ENCODE peak calls at places on chromosomes 6 and 20, in eight cellular contexts. F is pancreas; L is cardiac fibroblast; X is neural progenitor cell; S is adipocyte; E is A673; V is effector memory CD4-positive, alpha-beta T cell; O is hepatocyte. B is an unnamed sample.

GRCh38 chr6:145370559-145370958 is 364.8 kb downstream of the EPM2A start:
- DNase-seq in F (no peak), L (no peak), X (no peak), S (no peak), E (no peak), V (no peak), O (no peak), B (no peak)

GRCh38 chr6:148192310-148192709 is 150.3 kb upstream of the SASH1 start:
- DNase-seq in F (no peak), L (peak), X (no peak), S (peak), E (no peak), V (no peak), O (no peak), B (no peak)

GRCh38 chr6:121521164-121521555 is 85.7 kb downstream of the GJA1 start:
- DNase-seq in F (no peak), L (no peak), X (peak), S (no peak), E (no peak), V (no peak), O (no peak), B (no peak)

GRCh38 chr6:79375635-79376425 is 141.3 kb upstream of the HMGN3 start:
- DNase-seq in F (no peak), L (no peak), X (no peak), S (no peak), E (no peak), V (no peak), O (no peak), B (no peak)

GRCh38 chr6:151679081-151679480 is 128.4 kb upstream of the ESR1 start:
- DNase-seq in F (no peak), L (peak), X (no peak), S (peak), E (no peak), V (no peak), O (no peak), B (peak)

GRCh38 chr6:124795879-124796838 is 166.1 kb upstream of the RNF217 start:
- DNase-seq in F (no peak), L (peak), X (peak), S (peak), E (peak), V (no peak), O (peak), B (peak)

GRCh38 chr6:63560806-63561672 is 11.2 kb upstream of the LOC128125822 start:
- DNase-seq in F (no peak), L (peak), X (no peak), S (peak), E (no peak), V (no peak), O (no peak), B (peak)

GRCh38 chr6:53048431-53049195 is 16.6 kb upstream of the FBXO9 start:
- DNase-seq in F (no peak), L (peak), X (no peak), S (peak), E (peak), V (no peak), O (no peak), B (peak)

GRCh38 chr6:13371421-13372072 is 43.2 kb upstream of the TBC1D7 start:
- DNase-seq in F (no peak), L (no peak), X (peak), S (peak), E (no peak), V (no peak), O (no peak), B (no peak)

DNA sequence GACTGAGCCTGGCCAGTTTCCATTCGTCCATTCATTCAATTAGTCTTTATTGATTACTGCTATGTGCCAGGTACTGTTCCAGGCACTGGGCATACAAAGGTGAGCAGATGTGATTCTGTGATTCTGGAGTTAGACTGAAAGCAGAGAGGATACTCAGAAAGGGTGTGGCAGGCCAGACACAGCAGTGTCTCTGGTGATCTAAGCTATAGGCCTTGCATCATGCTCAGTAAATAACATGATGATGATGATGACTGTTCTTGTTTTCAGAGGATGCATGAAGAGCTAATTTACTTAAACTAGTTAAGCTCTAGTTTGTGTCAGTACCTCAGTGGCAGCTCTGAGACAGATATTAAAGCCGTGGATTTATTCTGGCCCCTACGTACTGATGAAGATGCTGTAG is 31.4 kb upstream of the FUCA2 start:
- DNase-seq in F (no peak), L (no peak), X (no peak), S (peak), E (no peak), V (no peak), O (no peak), B (no peak)
- H3K4me3 ChIP-seq in F (no peak), L (no peak), X (no peak), S (no peak), E (no peak), V (no peak), O (no peak), B (no peak)

GRCh38 chr6:1770435-1770843 is 160.7 kb downstream of the FOXC1 start:
- DNase-seq in F (no peak), L (no peak), X (no peak), S (no peak), E (no peak), V (no peak), O (no peak), B (no peak)
- H3K4me3 ChIP-seq in F (no peak), L (no peak), X (no peak), S (no peak), E (no peak), V (peak), O (no peak), B (no peak)

DNA sequence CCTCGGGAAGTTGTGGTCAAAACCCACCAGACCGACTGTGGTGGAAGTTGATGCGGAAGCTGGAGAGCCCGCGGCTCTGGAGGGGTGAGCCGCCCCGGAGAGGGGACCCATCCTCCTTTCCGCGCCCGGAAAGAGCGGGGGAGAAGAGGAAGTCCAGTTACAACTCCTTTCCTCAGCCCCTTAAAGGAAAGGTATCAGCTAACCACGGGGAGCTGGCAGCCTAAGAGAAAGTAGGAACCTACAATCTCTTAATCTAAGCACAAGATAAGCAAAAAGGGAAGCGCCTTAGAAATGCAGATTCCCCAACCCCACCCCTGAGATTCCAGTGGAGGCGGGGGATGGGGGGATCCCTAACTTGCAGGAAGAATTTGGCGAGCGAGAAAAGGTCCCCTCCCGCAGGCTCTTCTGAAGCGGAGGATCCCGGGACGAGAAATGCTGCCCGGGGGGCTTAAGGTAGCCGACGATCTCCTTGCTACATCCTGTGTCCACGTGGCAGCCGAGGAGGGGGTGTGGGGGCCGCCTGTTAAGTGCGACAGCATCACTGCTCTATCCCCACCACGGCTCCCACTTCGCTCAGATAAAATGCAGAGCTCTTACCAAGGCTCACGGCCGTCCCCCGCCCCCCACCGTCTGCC is 87.6 kb downstream of the ZFP64 start:
- DNase-seq in F (no peak), L (peak), X (peak), S (peak), E (peak), V (no peak), O (no peak), B (peak)
- H3K4me3 ChIP-seq in F (peak), L (peak), X (peak), S (peak), E (peak), V (peak), O (peak), B (peak)

GRCh38 chr6:29884261-29884660 is 56.6 kb downstream of the HLA-G start:
- DNase-seq in F (no peak), L (no peak), X (no peak), S (no peak), E (no peak), V (no peak), O (no peak), B (no peak)

GRCh38 chr6:29887330-29887818 is 55.0 kb upstream of the HLA-A start:
- DNase-seq in F (peak), L (peak), X (peak), S (peak), E (no peak), V (peak), O (peak), B (peak)

GRCh38 chr6:29887819-29888581 is 54.3 kb upstream of the HLA-A start:
- DNase-seq in F (peak), L (peak), X (peak), S (peak), E (no peak), V (peak), O (peak), B (peak)

DNA sequence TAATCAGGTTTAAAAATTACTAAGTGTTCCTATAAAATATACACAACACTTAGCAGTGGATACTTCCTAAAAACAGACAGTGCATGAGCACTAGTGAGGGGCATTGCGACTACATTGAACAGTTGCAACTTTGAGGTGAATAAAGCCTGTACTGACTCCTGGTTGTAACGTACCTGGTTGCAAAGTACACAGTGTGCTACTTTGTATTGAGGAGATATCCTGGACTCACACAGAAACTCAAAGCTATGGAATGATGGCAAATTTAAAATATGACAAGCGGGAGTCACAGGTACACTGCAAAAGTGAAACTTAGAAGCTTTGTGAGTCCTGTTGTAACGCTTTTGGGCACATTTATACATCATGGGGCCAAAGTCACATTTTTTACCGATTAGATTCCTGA is 55.6 kb upstream of the HLA-A start:
- DNase-seq in F (no peak), L (no peak), X (no peak), S (no peak), E (no peak), V (no peak), O (no peak), B (no peak)
- H3K4me3 ChIP-seq in F (peak), L (no peak), X (no peak), S (no peak), E (no peak), V (no peak), O (no peak), B (no peak)

GRCh38 chr20:51529027-51529749 is 13.3 kb downstream of the NFATC2 start:
- DNase-seq in F (no peak), L (peak), X (no peak), S (peak), E (no peak), V (no peak), O (peak), B (peak)
- H3K4me3 ChIP-seq in F (no peak), L (no peak), X (no peak), S (peak), E (no peak), V (peak), O (no peak), B (no peak)

DNA sequence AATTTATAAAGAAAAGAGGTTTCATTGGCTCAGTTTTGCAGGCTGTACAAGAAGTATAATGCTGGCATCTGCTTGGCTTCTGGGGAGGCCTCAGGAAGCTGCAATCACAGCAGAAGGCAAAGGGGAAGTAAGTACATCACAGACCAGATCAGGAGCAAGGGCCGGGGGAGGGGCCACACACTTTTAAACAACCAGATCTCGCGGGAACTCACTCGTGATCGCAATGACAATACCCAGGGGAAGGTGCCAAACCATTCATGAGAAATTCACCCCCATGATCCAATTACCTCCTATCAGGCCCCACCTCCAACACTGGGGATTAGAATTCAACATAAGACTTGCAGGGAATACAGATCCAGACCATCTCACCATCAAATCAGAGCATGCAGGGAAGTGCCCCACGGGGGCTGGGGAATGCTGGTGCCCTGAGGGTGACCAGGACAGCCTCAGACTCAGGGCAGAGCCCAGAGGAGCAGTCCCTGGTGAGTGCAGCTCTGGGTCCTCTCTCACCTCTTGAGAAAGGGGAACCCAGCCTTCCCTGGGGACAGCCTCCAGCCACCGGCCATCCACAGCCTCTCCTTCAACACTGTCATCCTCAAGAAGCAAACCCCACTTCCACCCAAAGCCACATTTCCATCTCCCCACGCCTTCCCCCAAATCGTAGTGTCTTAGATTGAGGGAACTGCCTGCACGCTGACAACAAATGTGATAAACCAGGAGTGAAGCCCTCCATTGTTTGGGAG is 80.7 kb downstream of the ANKRD60 start:
- DNase-seq in F (no peak), L (no peak), X (no peak), S (no peak), E (no peak), V (no peak), O (no peak), B (no peak)
- H3K4me3 ChIP-seq in F (no peak), L (no peak), X (no peak), S (no peak), E (no peak), V (no peak), O (no peak), B (no peak)

GRCh38 chr20:19815553-19815991 is 57.5 kb downstream of the RIN2 start:
- DNase-seq in F (peak), L (peak), X (no peak), S (peak), E (peak), V (no peak), O (peak), B (peak)

GRCh38 chr20:19814241-19814640 is 56.2 kb downstream of the RIN2 start:
- DNase-seq in F (no peak), L (no peak), X (no peak), S (no peak), E (no peak), V (no peak), O (no peak), B (no peak)

GRCh38 chr20:19817017-19817416 is 59.0 kb downstream of the RIN2 start:
- DNase-seq in F (no peak), L (peak), X (no peak), S (peak), E (no peak), V (no peak), O (no peak), B (peak)

GRCh38 chr20:19813839-19814238 is 55.8 kb downstream of the RIN2 start:
- DNase-seq in F (no peak), L (peak), X (no peak), S (no peak), E (no peak), V (no peak), O (no peak), B (peak)

GRCh38 chr20:19816386-19816785 is 58.3 kb downstream of the RIN2 start:
- DNase-seq in F (no peak), L (no peak), X (no peak), S (no peak), E (no peak), V (no peak), O (no peak), B (no peak)
- H3K4me3 ChIP-seq in F (no peak), L (no peak), X (no peak), S (no peak), E (no peak), V (no peak), O (no peak), B (no peak)

DNA sequence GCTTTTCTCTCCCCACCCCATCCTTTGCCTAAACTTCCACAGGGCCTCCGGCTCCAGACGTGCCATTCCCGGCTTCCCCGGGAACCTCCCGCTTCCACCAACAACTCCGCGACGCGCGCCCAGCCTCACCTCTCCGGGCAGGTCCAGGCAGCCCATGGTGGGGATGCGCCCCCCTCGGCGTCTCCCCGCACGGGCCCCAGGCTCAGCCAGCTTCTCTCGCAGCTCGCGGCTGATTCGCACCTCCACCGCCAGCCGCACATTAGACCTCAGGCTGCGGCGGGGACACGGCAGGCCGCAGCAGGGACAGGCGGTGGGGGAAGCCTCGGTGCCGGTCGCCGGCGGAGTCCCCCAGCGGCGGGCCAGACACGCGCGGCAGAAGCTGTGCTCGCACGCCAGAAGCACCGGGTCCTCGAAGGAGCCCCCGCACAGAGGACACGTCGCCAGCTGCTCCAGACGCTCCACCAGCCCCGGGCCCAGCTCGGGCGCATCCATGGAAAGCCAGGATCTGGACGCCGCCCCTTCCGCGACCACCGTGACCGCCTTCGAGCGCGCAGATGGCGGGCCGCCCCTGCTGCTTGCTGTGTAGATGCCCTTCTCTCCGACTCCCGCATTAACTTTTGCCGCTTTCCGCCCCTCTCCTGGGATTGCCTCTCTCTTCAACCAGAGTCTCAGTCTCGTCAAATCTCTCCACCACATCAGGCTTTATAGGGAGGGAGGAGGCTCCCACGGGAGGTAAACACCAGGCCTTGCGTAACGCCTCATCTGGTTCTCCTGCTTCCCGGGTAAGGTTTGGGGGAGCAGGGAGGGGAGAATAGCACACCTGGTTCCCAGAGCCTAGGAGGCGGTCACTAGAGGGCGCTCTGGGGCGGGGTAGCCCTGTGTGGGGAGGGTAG is at the start of gene RNF39:
- DNase-seq in F (no peak), L (no peak), X (peak), S (peak), E (no peak), V (no peak), O (peak), B (no peak)
- H3K4me3 ChIP-seq in F (peak), L (no peak), X (peak), S (peak), E (peak), V (peak), O (peak), B (no peak)

GRCh38 chr6:129309154-129309553 is 400.8 kb downstream of the ARHGAP18 start:
- DNase-seq in F (no peak), L (no peak), X (no peak), S (no peak), E (no peak), V (no peak), O (no peak), B (no peak)
- H3K4me3 ChIP-seq in F (no peak), L (no peak), X (no peak), S (no peak), E (no peak), V (no peak), O (no peak), B (no peak)

B was measured in fibroblast of pulmonary artery.